ENCODE peak calls at places on chromosomes 5 and 9, in nine cellular contexts. D is choroid plexus epithelial cell; B is OCI-LY7; G is A549; L is astrocyte of the spinal cord; N is fibroblast of pulmonary artery; E is CD8-positive, alpha-beta T cell; O is psoas muscle; Y is cardiac fibroblast. W is an unnamed sample.

GRCh38 chr5:176157656-176158055 is 80.6 kb upstream of the SIMC1 start:
- DNase-seq in D (no peak), B (no peak), G (no peak), L (peak), N (peak), E (no peak), O (no peak), Y (peak), W (no peak)

GRCh38 chr5:61641748-61642565 is 309.9 kb downstream of the ZSWIM6 start:
- DNase-seq in D (peak), B (no peak), G (peak), L (no peak), N (no peak), E (no peak), O (no peak), Y (no peak), W (no peak)

GRCh38 chr5:14762568-14763216 is 98.2 kb downstream of the OTULIN start:
- DNase-seq in D (no peak), B (peak), G (no peak), L (no peak), N (no peak), E (no peak), O (no peak), Y (no peak), W (no peak)

GRCh38 chr9:122008559-122008958 is 84.5 kb downstream of the TTLL11 start:
- DNase-seq in D (no peak), B (no peak), G (no peak), L (no peak), N (no peak), E (no peak), O (no peak), Y (no peak), W (no peak)

GRCh38 chr5:107257885-107258520 is 412.7 kb downstream of the EFNA5 start:
- DNase-seq in D (no peak), B (no peak), G (peak), L (peak), N (no peak), E (no peak), O (no peak), Y (no peak), W (no peak)

GRCh38 chr9:84277646-84278045 is 62.9 kb downstream of the SLC28A3 start:
- DNase-seq in D (no peak), B (no peak), G (no peak), L (peak), N (no peak), E (no peak), O (no peak), Y (no peak), W (no peak)

GRCh38 chr5:33229216-33229615 is 211.5 kb upstream of the TARS1 start:
- DNase-seq in D (no peak), B (no peak), G (no peak), L (no peak), N (no peak), E (no peak), O (no peak), Y (no peak), W (no peak)

GRCh38 chr5:131854134-131854533 is 57.3 kb upstream of the FNIP1 start:
- DNase-seq in D (peak), B (no peak), G (no peak), L (no peak), N (peak), E (no peak), O (no peak), Y (peak), W (no peak)

GRCh38 chr9:79757906-79758669 is 186.3 kb downstream of the TLE4 start:
- DNase-seq in D (peak), B (peak), G (peak), L (peak), N (peak), E (no peak), O (no peak), Y (peak), W (no peak)

GRCh38 chr9:37338218-37338617 is 84.3 kb upstream of the GRHPR start:
- DNase-seq in D (peak), B (no peak), G (no peak), L (no peak), N (no peak), E (no peak), O (no peak), Y (no peak), W (no peak)

GRCh38 chr5:68099327-68099726 is 116.2 kb upstream of the PIK3R1 start:
- DNase-seq in D (no peak), B (no peak), G (no peak), L (no peak), N (no peak), E (no peak), O (no peak), Y (no peak), W (no peak)

GRCh38 chr9:130499804-130500263 is 55.1 kb downstream of the ASS1 start:
- DNase-seq in D (no peak), B (no peak), G (peak), L (no peak), N (no peak), E (no peak), O (no peak), Y (no peak), W (peak)

GRCh38 chr5:143177263-143177994 is 226.1 kb downstream of the NR3C1 start:
- DNase-seq in D (peak), B (no peak), G (peak), L (peak), N (peak), E (no peak), O (no peak), Y (peak), W (peak)

GRCh38 chr5:8188874-8189588 is 320.1 kb downstream of the MTRR start:
- DNase-seq in D (no peak), B (no peak), G (no peak), L (no peak), N (no peak), E (no peak), O (no peak), Y (no peak), W (no peak)

DNA sequence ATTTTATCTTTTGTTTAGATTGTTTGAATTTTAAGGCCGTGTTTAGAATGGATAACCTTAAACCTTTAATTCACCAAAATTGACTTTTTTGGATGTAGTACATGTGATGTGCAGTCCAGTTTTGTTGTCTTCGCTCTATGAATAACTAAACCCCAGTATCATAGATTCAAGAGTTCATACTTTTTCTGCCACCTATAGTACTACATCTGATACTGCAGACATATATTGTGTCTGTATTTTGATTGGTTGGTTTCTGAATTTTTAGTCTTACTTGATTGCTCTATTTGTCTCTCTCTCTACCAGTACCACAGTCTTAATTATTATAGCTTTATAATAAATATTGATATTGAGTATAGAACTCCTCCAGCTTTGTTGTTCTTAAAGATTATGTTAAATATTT is 58.1 kb downstream of the PPIP5K2 start:
- DNase-seq in D (peak), B (no peak), G (peak), L (no peak), N (peak), E (no peak), O (no peak), Y (no peak), W (no peak)
- TF ChIP-seq CTCF in D (no peak), B (peak), G (no peak), L (no peak), N (no peak), E (no peak), O (no peak), Y (no peak), W (no peak)

DNA sequence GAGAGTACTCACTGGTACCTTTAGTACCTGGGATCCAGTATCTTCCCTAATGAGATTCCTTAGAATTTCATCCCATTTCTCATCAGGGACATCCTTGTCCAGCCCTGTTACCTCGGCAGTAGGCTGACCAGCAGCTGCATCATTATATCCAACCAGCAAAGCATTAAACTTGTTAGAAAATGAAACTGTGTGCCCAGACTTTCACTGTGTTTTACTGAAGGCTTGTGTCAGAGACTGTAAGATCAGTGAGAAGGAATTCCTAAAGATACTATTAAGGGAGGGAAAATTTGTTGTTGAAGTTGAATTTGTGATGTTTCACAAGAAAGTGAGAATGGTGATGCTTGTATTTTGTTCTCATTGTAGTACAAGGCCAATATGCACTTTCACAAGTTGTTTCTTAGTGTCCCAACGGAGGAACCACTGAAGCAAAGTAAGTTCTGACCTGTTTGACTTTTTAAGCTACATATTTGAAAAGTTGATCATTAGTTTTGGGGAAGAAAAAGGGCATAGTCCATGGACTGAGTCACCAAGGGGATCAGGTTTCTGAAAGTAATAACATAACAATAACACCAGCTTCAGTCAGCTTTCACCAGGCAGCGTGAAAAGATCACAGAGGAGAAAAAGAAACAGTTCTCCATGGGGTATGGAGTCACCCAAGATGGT is 48.8 kb downstream of the GRAMD2B start:
- DNase-seq in D (peak), B (no peak), G (peak), L (peak), N (peak), E (no peak), O (no peak), Y (peak), W (peak)
- H3K4me3 ChIP-seq in D (no peak), B (no peak), G (no peak), L (no peak), N (no peak), E (no peak), O (no peak), Y (no peak), W (no peak)

DNA sequence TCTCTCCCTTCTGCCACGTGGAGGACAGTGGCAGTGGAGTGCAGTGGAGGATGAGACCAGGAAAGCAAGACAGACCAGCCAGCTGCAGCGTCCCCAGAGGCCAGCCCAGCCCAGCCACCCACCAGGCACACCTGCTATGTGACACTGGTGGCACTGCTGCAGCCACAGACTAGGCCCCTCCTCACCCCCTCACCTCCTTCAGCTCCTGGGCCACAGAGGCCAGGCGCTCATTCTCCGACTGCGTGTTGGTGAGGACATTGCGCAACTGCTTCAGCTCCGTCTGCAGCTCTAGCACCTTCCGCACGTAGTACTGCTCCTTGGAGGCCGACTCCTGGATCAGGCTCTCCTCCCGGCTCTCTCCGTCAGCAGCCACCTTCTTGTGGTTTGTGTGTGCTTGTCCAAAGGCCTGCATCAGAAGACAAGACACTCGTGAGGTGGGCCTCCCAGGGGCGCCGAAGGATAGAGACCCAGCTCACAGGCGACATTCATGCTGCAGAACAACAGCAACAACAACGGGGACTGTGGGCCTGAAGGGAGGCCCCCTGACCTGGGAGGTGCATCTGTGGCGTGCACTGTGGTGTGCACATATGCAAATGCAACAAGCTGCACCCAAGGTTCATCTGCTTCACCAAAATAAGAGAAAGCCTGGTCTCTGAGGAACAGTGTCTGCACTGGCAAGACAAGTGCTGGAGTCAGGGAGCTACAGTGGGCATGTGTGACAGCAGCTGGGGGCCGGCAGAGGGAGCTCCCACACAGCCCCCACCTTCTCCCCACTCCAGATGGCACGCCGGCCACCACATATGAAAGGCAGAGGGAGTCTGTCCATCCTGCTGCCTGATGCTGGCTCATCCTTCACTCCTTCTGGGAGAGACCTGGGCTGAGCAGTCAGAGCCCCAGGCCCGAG is 35.5 kb downstream of the BICD2 start:
- DNase-seq in D (peak), B (peak), G (no peak), L (no peak), N (no peak), E (peak), O (no peak), Y (peak), W (no peak)
- TF ChIP-seq CTCF in D (peak), B (peak), G (no peak), L (peak), N (no peak), E (no peak), O (peak), Y (peak), W (peak)

GRCh38 chr9:135796784-135797462 is 94.9 kb downstream of the KCNT1 start:
- DNase-seq in D (no peak), B (no peak), G (no peak), L (no peak), N (no peak), E (no peak), O (peak), Y (no peak), W (no peak)

GRCh38 chr9:135798303-135798585 is 96.3 kb downstream of the KCNT1 start:
- DNase-seq in D (no peak), B (no peak), G (no peak), L (no peak), N (no peak), E (no peak), O (no peak), Y (no peak), W (no peak)

GRCh38 chr9:135795391-135795790 is 93.4 kb downstream of the KCNT1 start:
- DNase-seq in D (no peak), B (no peak), G (no peak), L (no peak), N (no peak), E (no peak), O (no peak), Y (no peak), W (no peak)

GRCh38 chr9:135799261-135799660 is 97.3 kb downstream of the KCNT1 start:
- DNase-seq in D (no peak), B (no peak), G (no peak), L (no peak), N (no peak), E (no peak), O (no peak), Y (no peak), W (no peak)

GRCh38 chr9:135797507-135798302 is 95.7 kb downstream of the KCNT1 start:
- DNase-seq in D (peak), B (peak), G (peak), L (no peak), N (peak), E (no peak), O (peak), Y (peak), W (no peak)
- H3K4me3 ChIP-seq in D (no peak), B (no peak), G (no peak), L (no peak), N (no peak), E (no peak), O (no peak), Y (no peak), W (no peak)

GRCh38 chr5:82666312-82666711 is 388.2 kb upstream of the RPS23 start:
- DNase-seq in D (no peak), B (no peak), G (no peak), L (no peak), N (no peak), E (no peak), O (no peak), Y (no peak), W (no peak)
- TF ChIP-seq CTCF in D (no peak), B (no peak), G (no peak), L (no peak), N (no peak), E (no peak), O (no peak), Y (no peak), W (no peak)

DNA sequence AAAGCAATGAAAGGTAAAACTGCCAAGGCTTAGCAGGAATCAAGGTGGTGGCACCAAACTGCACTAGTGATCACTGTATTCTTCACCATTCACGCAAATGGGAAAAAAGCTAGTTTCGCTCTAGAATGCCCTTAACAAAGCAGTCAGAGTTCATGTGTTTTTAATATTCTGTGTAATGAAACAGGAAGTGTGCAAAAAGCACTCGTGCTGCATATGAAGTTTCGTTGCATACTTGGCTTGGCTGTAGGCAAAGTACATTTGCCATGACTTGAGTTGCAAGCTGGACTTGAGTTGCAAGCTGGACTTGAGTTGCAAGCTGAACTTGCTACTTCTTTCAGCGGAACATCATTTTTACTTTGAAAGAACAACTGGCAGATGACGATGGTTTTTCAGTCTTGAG is 55.4 kb downstream of the FOXI1 start:
- DNase-seq in D (peak), B (no peak), G (no peak), L (no peak), N (no peak), E (no peak), O (no peak), Y (no peak), W (no peak)
- H3K4me3 ChIP-seq in D (no peak), B (no peak), G (no peak), L (no peak), N (no peak), E (no peak), O (no peak), Y (no peak), W (no peak)

W was measured in epithelial cell of proximal tubule.